ENCODE peak calls at places on chromosomes 11 and 22, in ten cellular contexts. U is CD8-positive, alpha-beta memory T cell; Z is CD4-positive, alpha-beta T cell; H is activated CD4-positive, alpha-beta T cell treated with anti-CD3 and anti-CD28 coated beads for 1 hour; X is Kasumi-1; I is WERI-Rb-1; P is HFFc6; G is ureter; F is T-helper 9 cell; B is ecto neural progenitor cell. O is an unnamed sample.

GRCh38 chr11:75534291-75535038 is 8.7 kb upstream of the GDPD5 start:
- DNase-seq in U (no peak), Z (no peak), H (no peak), X (no peak), I (no peak), P (no peak), G (no peak), F (no peak), B (no peak), O (no peak)

GRCh38 chr11:28442113-28442512 is 333.9 kb downstream of the METTL15 start:
- DNase-seq in U (no peak), Z (no peak), H (no peak), X (no peak), I (no peak), P (no peak), G (no peak), F (no peak), B (no peak), O (no peak)

GRCh38 chr22:48748860-48749554 is 1078.7 kb downstream of the BRD1 start:
- DNase-seq in U (no peak), Z (no peak), H (no peak), X (no peak), I (no peak), P (no peak), G (peak), F (no peak), B (peak), O (no peak)

GRCh38 chr11:38498721-38499120 is 1900.7 kb upstream of the RAG2 start:
- DNase-seq in U (no peak), Z (no peak), H (no peak), X (no peak), I (peak), P (no peak), G (no peak), F (no peak), B (no peak), O (no peak)

GRCh38 chr22:40965936-40966557 is 14.9 kb downstream of the RBX1 start:
- DNase-seq in U (no peak), Z (no peak), H (no peak), X (no peak), I (no peak), P (no peak), G (no peak), F (no peak), B (no peak), O (no peak)

GRCh38 chr11:124863137-124863825 is 2.0 kb upstream of the ROBO3 start:
- DNase-seq in U (no peak), Z (no peak), H (no peak), X (no peak), I (peak), P (peak), G (no peak), F (no peak), B (peak), O (no peak)

GRCh38 chr11:62124186-62125113 is 639 bp downstream of the INCENP start:
- DNase-seq in U (no peak), Z (no peak), H (no peak), X (peak), I (peak), P (peak), G (no peak), F (no peak), B (peak), O (peak)

GRCh38 chr22:20600137-20600673 is 92.8 kb downstream of the MED15 start:
- DNase-seq in U (no peak), Z (no peak), H (no peak), X (no peak), I (no peak), P (no peak), G (no peak), F (no peak), B (no peak), O (no peak)

GRCh38 chr22:49824185-49824925 is 3.3 kb downstream of the BRD1 start:
- DNase-seq in U (no peak), Z (no peak), H (no peak), X (no peak), I (no peak), P (no peak), G (no peak), F (no peak), B (no peak), O (no peak)

GRCh38 chr22:17098379-17098819 is 13.6 kb downstream of the IL17RA start:
- DNase-seq in U (peak), Z (no peak), H (no peak), X (peak), I (no peak), P (no peak), G (no peak), F (no peak), B (no peak), O (no peak)

GRCh38 chr11:100930185-100930778 is 199.3 kb downstream of the PGR start:
- DNase-seq in U (no peak), Z (no peak), H (no peak), X (peak), I (no peak), P (peak), G (no peak), F (no peak), B (no peak), O (no peak)

GRCh38 chr11:57566035-57566504 is 1.4 kb downstream of the UBE2L6 start:
- DNase-seq in U (peak), Z (no peak), H (no peak), X (peak), I (no peak), P (peak), G (no peak), F (no peak), B (no peak), O (no peak)

GRCh38 chr11:82992219-82992618 is 79.5 kb downstream of the RAB30 start:
- DNase-seq in U (no peak), Z (no peak), H (no peak), X (no peak), I (no peak), P (no peak), G (no peak), F (no peak), B (no peak), O (no peak)

GRCh38 chr11:69402251-69402892 is 79.1 kb upstream of the LINC01488 start:
- DNase-seq in U (no peak), Z (no peak), H (no peak), X (no peak), I (no peak), P (no peak), G (no peak), F (no peak), B (no peak), O (no peak)

GRCh38 chr11:135033545-135033944 is 621.5 kb upstream of the B3GAT1 start:
- DNase-seq in U (no peak), Z (no peak), H (no peak), X (no peak), I (peak), P (no peak), G (no peak), F (no peak), B (peak), O (no peak)

GRCh38 chr11:35145249-35145648 is 6.3 kb downstream of the CD44 start:
- DNase-seq in U (no peak), Z (no peak), H (no peak), X (no peak), I (no peak), P (no peak), G (no peak), F (no peak), B (no peak), O (no peak)

GRCh38 chr11:130672911-130673310 is 224.5 kb downstream of the ADAMTS15 start:
- DNase-seq in U (no peak), Z (no peak), H (no peak), X (no peak), I (no peak), P (no peak), G (no peak), F (no peak), B (no peak), O (no peak)

GRCh38 chr22:46748948-46749681 is 11.1 kb upstream of the CERK start:
- DNase-seq in U (peak), Z (peak), H (peak), X (peak), I (no peak), P (no peak), G (no peak), F (peak), B (no peak), O (peak)

GRCh38 chr11:122745111-122745510 is 89.6 kb downstream of the UBASH3B start:
- DNase-seq in U (no peak), Z (no peak), H (no peak), X (no peak), I (no peak), P (no peak), G (no peak), F (no peak), B (no peak), O (no peak)

GRCh38 chr11:126246636-126247035 is 22.1 kb downstream of the SRPRA start:
- DNase-seq in U (no peak), Z (no peak), H (no peak), X (no peak), I (no peak), P (no peak), G (no peak), F (no peak), B (no peak), O (no peak)

GRCh38 chr11:62574363-62575057 is 819 bp upstream of the EEF1G start:
- DNase-seq in U (no peak), Z (no peak), H (no peak), X (peak), I (peak), P (no peak), G (no peak), F (no peak), B (no peak), O (no peak)

GRCh38 chr22:42364641-42365336 is 67.4 kb downstream of the NFAM1 start:
- DNase-seq in U (no peak), Z (no peak), H (no peak), X (no peak), I (no peak), P (no peak), G (no peak), F (no peak), B (no peak), O (no peak)

GRCh38 chr11:32108576-32108975 is 17.7 kb downstream of the RCN1 start:
- DNase-seq in U (no peak), Z (no peak), H (no peak), X (no peak), I (no peak), P (no peak), G (no peak), F (no peak), B (no peak), O (no peak)

GRCh38 chr11:63535734-63536133 is 874 bp upstream of the PLAAT4 start:
- DNase-seq in U (no peak), Z (no peak), H (no peak), X (no peak), I (no peak), P (no peak), G (no peak), F (no peak), B (no peak), O (no peak)

GRCh38 chr22:44975444-44976262 is 34.2 kb downstream of the PHF21B start:
- DNase-seq in U (peak), Z (peak), H (no peak), X (peak), I (peak), P (peak), G (peak), F (peak), B (peak), O (peak)

GRCh38 chr11:44753965-44754645 is 27.3 kb downstream of the TSPAN18 start:
- DNase-seq in U (no peak), Z (no peak), H (no peak), X (no peak), I (no peak), P (no peak), G (no peak), F (no peak), B (no peak), O (no peak)

GRCh38 chr11:62921201-62921572 is at the start of gene CHRM1:
- DNase-seq in U (no peak), Z (no peak), H (no peak), X (no peak), I (no peak), P (no peak), G (no peak), F (no peak), B (no peak), O (no peak)